ENCODE peak calls at places on chromosomes 16 and 17, in six cellular contexts. One of them, this sample, is unnamed.
A peak's percentile ranks its signal among the peaks of the same experiment; 100 is the strongest.

GRCh38 chr16:75025766-75026165 is 26.9 kb downstream of the ZNRF1 start:
- DNase-seq in HFFc6: no peak
- DNase-seq in progenitor cell of endocrine pancreas: no peak
- DNase-seq in pancreas: no peak
- DNase-seq in osteoblast: no peak
- DNase-seq in activated CD8-positive, alpha-beta T cell treated with anti-CD3 and anti-CD28 coated beads for 36 hours: no peak
- DNase-seq in this sample: no peak

GRCh38 chr16:84754353-84754856 is 54.6 kb downstream of the USP10 start:
- DNase-seq in HFFc6: peak; percentile 86
- DNase-seq in progenitor cell of endocrine pancreas: peak; percentile 59
- DNase-seq in pancreas: no peak
- DNase-seq in osteoblast: peak; percentile 72
- DNase-seq in activated CD8-positive, alpha-beta T cell treated with anti-CD3 and anti-CD28 coated beads for 36 hours: peak; percentile 78
- DNase-seq in this sample: peak; percentile 73

GRCh38 chr17:13776027-13776551 is 174.4 kb upstream of the HS3ST3A1 start:
- DNase-seq in HFFc6: no peak
- DNase-seq in progenitor cell of endocrine pancreas: no peak
- DNase-seq in pancreas: no peak
- DNase-seq in osteoblast: no peak
- DNase-seq in activated CD8-positive, alpha-beta T cell treated with anti-CD3 and anti-CD28 coated beads for 36 hours: no peak
- DNase-seq in this sample: no peak

GRCh38 chr16:65624696-65625095 is 502.8 kb upstream of the CDH11 start:
- DNase-seq in HFFc6: no peak
- DNase-seq in progenitor cell of endocrine pancreas: no peak
- DNase-seq in pancreas: no peak
- DNase-seq in osteoblast: no peak
- DNase-seq in activated CD8-positive, alpha-beta T cell treated with anti-CD3 and anti-CD28 coated beads for 36 hours: no peak
- DNase-seq in this sample: no peak

GRCh38 chr17:81329279-81329926 is 34.3 kb upstream of the SLC38A10 start:
- DNase-seq in HFFc6: peak; percentile 87
- DNase-seq in progenitor cell of endocrine pancreas: no peak
- DNase-seq in pancreas: peak; percentile 72
- DNase-seq in osteoblast: peak; percentile 100
- DNase-seq in activated CD8-positive, alpha-beta T cell treated with anti-CD3 and anti-CD28 coated beads for 36 hours: no peak
- DNase-seq in this sample: no peak

GRCh38 chr17:4534928-4535666 is 20.1 kb downstream of the MYBBP1A start:
- DNase-seq in HFFc6: no peak
- DNase-seq in progenitor cell of endocrine pancreas: no peak
- DNase-seq in pancreas: peak; percentile 32
- DNase-seq in osteoblast: peak; percentile 88
- DNase-seq in activated CD8-positive, alpha-beta T cell treated with anti-CD3 and anti-CD28 coated beads for 36 hours: no peak
- DNase-seq in this sample: no peak

GRCh38 chr16:82633964-82634600 is 7.3 kb downstream of the CDH13 start:
- DNase-seq in HFFc6: no peak
- DNase-seq in progenitor cell of endocrine pancreas: no peak
- DNase-seq in pancreas: no peak
- DNase-seq in osteoblast: peak; percentile 87
- DNase-seq in activated CD8-positive, alpha-beta T cell treated with anti-CD3 and anti-CD28 coated beads for 36 hours: no peak
- DNase-seq in this sample: no peak

GRCh38 chr17:37813753-37814152 is 68.9 kb upstream of the HNF1B start:
- DNase-seq in HFFc6: peak; percentile 34
- DNase-seq in progenitor cell of endocrine pancreas: no peak
- DNase-seq in pancreas: no peak
- DNase-seq in osteoblast: peak; percentile 82
- DNase-seq in activated CD8-positive, alpha-beta T cell treated with anti-CD3 and anti-CD28 coated beads for 36 hours: no peak
- DNase-seq in this sample: no peak

GRCh38 chr16:22189473-22190168 is 16.5 kb upstream of the EEF2K start:
- DNase-seq in HFFc6: no peak
- DNase-seq in progenitor cell of endocrine pancreas: no peak
- DNase-seq in pancreas: peak; percentile 73
- DNase-seq in osteoblast: peak; percentile 58
- DNase-seq in activated CD8-positive, alpha-beta T cell treated with anti-CD3 and anti-CD28 coated beads for 36 hours: peak; percentile 96
- DNase-seq in this sample: no peak

GRCh38 chr16:51898872-51899271 is 648.1 kb downstream of the TOX3 start:
- DNase-seq in HFFc6: no peak
- DNase-seq in progenitor cell of endocrine pancreas: no peak
- DNase-seq in pancreas: no peak
- DNase-seq in osteoblast: no peak
- DNase-seq in activated CD8-positive, alpha-beta T cell treated with anti-CD3 and anti-CD28 coated beads for 36 hours: no peak
- DNase-seq in this sample: no peak

GRCh38 chr17:81264640-81265039 is 25.5 kb downstream of the NDUFAF8 start:
- DNase-seq in HFFc6: no peak
- DNase-seq in progenitor cell of endocrine pancreas: no peak
- DNase-seq in pancreas: no peak
- DNase-seq in osteoblast: no peak
- DNase-seq in activated CD8-positive, alpha-beta T cell treated with anti-CD3 and anti-CD28 coated beads for 36 hours: no peak
- DNase-seq in this sample: no peak

GRCh38 chr17:41617698-41618097 is 5.1 kb upstream of the KRT16 start:
- DNase-seq in HFFc6: no peak
- DNase-seq in progenitor cell of endocrine pancreas: no peak
- DNase-seq in pancreas: no peak
- DNase-seq in osteoblast: no peak
- DNase-seq in activated CD8-positive, alpha-beta T cell treated with anti-CD3 and anti-CD28 coated beads for 36 hours: no peak
- DNase-seq in this sample: no peak

GRCh38 chr17:41621916-41622315 is 2.5 kb downstream of the KRT17 start:
- DNase-seq in HFFc6: no peak
- DNase-seq in progenitor cell of endocrine pancreas: no peak
- DNase-seq in pancreas: no peak
- DNase-seq in osteoblast: no peak
- DNase-seq in activated CD8-positive, alpha-beta T cell treated with anti-CD3 and anti-CD28 coated beads for 36 hours: no peak
- DNase-seq in this sample: no peak

GRCh38 chr17:41618341-41619161 is 5.8 kb downstream of the KRT17 start:
- DNase-seq in HFFc6: no peak
- DNase-seq in progenitor cell of endocrine pancreas: no peak
- DNase-seq in pancreas: no peak
- DNase-seq in osteoblast: peak; percentile 83
- DNase-seq in activated CD8-positive, alpha-beta T cell treated with anti-CD3 and anti-CD28 coated beads for 36 hours: no peak
- DNase-seq in this sample: no peak

GRCh38 chr17:41619162-41619933 is 5.0 kb downstream of the KRT17 start:
- DNase-seq in HFFc6: no peak
- DNase-seq in progenitor cell of endocrine pancreas: no peak
- DNase-seq in pancreas: no peak
- DNase-seq in osteoblast: no peak
- DNase-seq in activated CD8-positive, alpha-beta T cell treated with anti-CD3 and anti-CD28 coated beads for 36 hours: no peak
- DNase-seq in this sample: no peak

GRCh38 chr17:41620583-41621434 is 3.6 kb downstream of the KRT17 start:
- DNase-seq in HFFc6: no peak
- DNase-seq in progenitor cell of endocrine pancreas: no peak
- DNase-seq in pancreas: no peak
- DNase-seq in osteoblast: peak; percentile 89
- DNase-seq in activated CD8-positive, alpha-beta T cell treated with anti-CD3 and anti-CD28 coated beads for 36 hours: no peak
- DNase-seq in this sample: no peak
- TF ChIP-seq CTCF in HFFc6: no peak
- TF ChIP-seq CTCF in progenitor cell of endocrine pancreas: no peak
- TF ChIP-seq CTCF in pancreas: no peak
- TF ChIP-seq CTCF in osteoblast: no peak
- TF ChIP-seq CTCF in activated CD8-positive, alpha-beta T cell treated with anti-CD3 and anti-CD28 coated beads for 36 hours: no peak
- TF ChIP-seq CTCF in this sample: no peak

GRCh38 chr17:40301315-40301714 is 7.7 kb upstream of the RARA start:
- DNase-seq in HFFc6: no peak
- DNase-seq in progenitor cell of endocrine pancreas: no peak
- DNase-seq in pancreas: no peak
- DNase-seq in osteoblast: no peak
- DNase-seq in activated CD8-positive, alpha-beta T cell treated with anti-CD3 and anti-CD28 coated beads for 36 hours: no peak
- DNase-seq in this sample: no peak
- TF ChIP-seq CTCF in HFFc6: peak; percentile 39
- TF ChIP-seq CTCF in progenitor cell of endocrine pancreas: peak; percentile 50
- TF ChIP-seq CTCF in pancreas: no peak
- TF ChIP-seq CTCF in osteoblast: no peak
- TF ChIP-seq CTCF in activated CD8-positive, alpha-beta T cell treated with anti-CD3 and anti-CD28 coated beads for 36 hours: no peak
- TF ChIP-seq CTCF in this sample: peak; percentile 34

GRCh38 chr17:49557204-49558024 is 18.3 kb upstream of the NXPH3 start:
- DNase-seq in HFFc6: peak; percentile 20
- DNase-seq in progenitor cell of endocrine pancreas: no peak
- DNase-seq in pancreas: no peak
- DNase-seq in osteoblast: peak; percentile 52
- DNase-seq in activated CD8-positive, alpha-beta T cell treated with anti-CD3 and anti-CD28 coated beads for 36 hours: peak; percentile 63
- DNase-seq in this sample: peak; percentile 61
- TF ChIP-seq CTCF in HFFc6: peak; percentile 77
- TF ChIP-seq CTCF in progenitor cell of endocrine pancreas: peak; percentile 69
- TF ChIP-seq CTCF in pancreas: peak; percentile 8
- TF ChIP-seq CTCF in osteoblast: peak; percentile 76
- TF ChIP-seq CTCF in activated CD8-positive, alpha-beta T cell treated with anti-CD3 and anti-CD28 coated beads for 36 hours: peak; percentile 83
- TF ChIP-seq CTCF in this sample: peak; percentile 74

GRCh38 chr17:42677921-42678781 is 1.4 kb upstream of the PLEKHH3 start:
- DNase-seq in HFFc6: peak; percentile 89
- DNase-seq in progenitor cell of endocrine pancreas: peak; percentile 71
- DNase-seq in pancreas: peak; percentile 92
- DNase-seq in osteoblast: peak; percentile 99
- DNase-seq in activated CD8-positive, alpha-beta T cell treated with anti-CD3 and anti-CD28 coated beads for 36 hours: peak; percentile 81
- DNase-seq in this sample: peak; percentile 94

GRCh38 chr17:42675348-42675983 is 1.3 kb downstream of the PLEKHH3 start:
- DNase-seq in HFFc6: no peak
- DNase-seq in progenitor cell of endocrine pancreas: no peak
- DNase-seq in pancreas: peak; percentile 88
- DNase-seq in osteoblast: peak; percentile 94
- DNase-seq in activated CD8-positive, alpha-beta T cell treated with anti-CD3 and anti-CD28 coated beads for 36 hours: no peak
- DNase-seq in this sample: no peak

GRCh38 chr17:42675984-42676423 is 790 bp downstream of the PLEKHH3 start:
- DNase-seq in HFFc6: peak; percentile 56
- DNase-seq in progenitor cell of endocrine pancreas: no peak
- DNase-seq in pancreas: peak; percentile 84
- DNase-seq in osteoblast: peak; percentile 98
- DNase-seq in activated CD8-positive, alpha-beta T cell treated with anti-CD3 and anti-CD28 coated beads for 36 hours: no peak
- DNase-seq in this sample: no peak

GRCh38 chr17:42677012-42677857 is 441 bp upstream of the PLEKHH3 start:
- DNase-seq in HFFc6: peak; percentile 99
- DNase-seq in progenitor cell of endocrine pancreas: peak; percentile 97
- DNase-seq in pancreas: peak; percentile 100
- DNase-seq in osteoblast: peak; percentile 100
- DNase-seq in activated CD8-positive, alpha-beta T cell treated with anti-CD3 and anti-CD28 coated beads for 36 hours: peak; percentile 100
- DNase-seq in this sample: peak; percentile 100

DNA sequence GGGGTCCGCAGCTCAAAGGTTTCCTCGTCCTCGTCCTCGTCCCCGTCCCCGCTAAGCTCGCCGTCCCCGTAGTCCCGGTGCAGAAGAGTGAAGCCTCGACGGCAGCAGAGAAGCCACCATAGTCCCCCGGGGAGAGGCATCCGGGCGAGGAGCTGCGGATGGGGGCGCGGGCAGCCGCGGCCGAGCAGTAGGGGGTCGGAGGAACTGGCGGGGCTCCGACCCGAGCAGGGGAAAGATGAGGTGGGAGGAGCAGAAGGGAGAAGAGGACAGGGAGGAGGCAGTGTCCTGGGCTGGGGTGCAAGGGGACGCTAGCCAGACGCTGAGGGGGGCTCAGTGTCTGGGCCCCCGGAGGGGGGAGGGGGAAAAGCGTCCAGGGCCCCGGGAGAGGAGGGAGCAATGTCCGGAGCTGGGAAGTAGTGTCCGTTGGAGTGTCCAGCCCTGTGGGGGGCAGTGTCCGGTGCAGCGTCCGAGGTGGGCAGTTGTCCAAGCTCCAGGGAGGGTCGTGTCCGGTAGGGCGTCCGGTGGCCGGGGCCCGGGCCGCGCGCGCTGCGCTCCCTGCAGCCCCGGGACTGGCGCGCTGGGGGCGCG is at the start of gene PLEKHH3:
- DNase-seq in HFFc6: peak; percentile 21
- DNase-seq in progenitor cell of endocrine pancreas: peak; percentile 50
- DNase-seq in pancreas: no peak
- DNase-seq in osteoblast: no peak
- DNase-seq in activated CD8-positive, alpha-beta T cell treated with anti-CD3 and anti-CD28 coated beads for 36 hours: no peak
- DNase-seq in this sample: no peak
- TF ChIP-seq CTCF in HFFc6: peak; percentile 67
- TF ChIP-seq CTCF in progenitor cell of endocrine pancreas: peak; percentile 32
- TF ChIP-seq CTCF in pancreas: no peak
- TF ChIP-seq CTCF in osteoblast: peak; percentile 10
- TF ChIP-seq CTCF in activated CD8-positive, alpha-beta T cell treated with anti-CD3 and anti-CD28 coated beads for 36 hours: no peak
- TF ChIP-seq CTCF in this sample: peak; percentile 0

GRCh38 chr17:45719335-45720071 is 64.6 kb upstream of the CRHR1 start:
- DNase-seq in HFFc6: peak; percentile 90
- DNase-seq in progenitor cell of endocrine pancreas: no peak
- DNase-seq in pancreas: no peak
- DNase-seq in osteoblast: peak; percentile 93
- DNase-seq in activated CD8-positive, alpha-beta T cell treated with anti-CD3 and anti-CD28 coated beads for 36 hours: no peak
- DNase-seq in this sample: no peak
- TF ChIP-seq CTCF in HFFc6: peak; percentile 79
- TF ChIP-seq CTCF in progenitor cell of endocrine pancreas: peak; percentile 48
- TF ChIP-seq CTCF in pancreas: no peak
- TF ChIP-seq CTCF in osteoblast: peak; percentile 66
- TF ChIP-seq CTCF in activated CD8-positive, alpha-beta T cell treated with anti-CD3 and anti-CD28 coated beads for 36 hours: peak; percentile 12
- TF ChIP-seq CTCF in this sample: no peak

GRCh38 chr17:16300554-16300953 is 52.7 kb downstream of the CENPV start:
- DNase-seq in HFFc6: no peak
- DNase-seq in progenitor cell of endocrine pancreas: no peak
- DNase-seq in pancreas: no peak
- DNase-seq in osteoblast: no peak
- DNase-seq in activated CD8-positive, alpha-beta T cell treated with anti-CD3 and anti-CD28 coated beads for 36 hours: no peak
- DNase-seq in this sample: no peak

GRCh38 chr17:16301963-16302855 is 51.1 kb downstream of the CENPV start:
- DNase-seq in HFFc6: no peak
- DNase-seq in progenitor cell of endocrine pancreas: no peak
- DNase-seq in pancreas: no peak
- DNase-seq in osteoblast: peak; percentile 64
- DNase-seq in activated CD8-positive, alpha-beta T cell treated with anti-CD3 and anti-CD28 coated beads for 36 hours: no peak
- DNase-seq in this sample: no peak

GRCh38 chr17:16302856-16303255 is 50.4 kb downstream of the CENPV start:
- DNase-seq in HFFc6: no peak
- DNase-seq in progenitor cell of endocrine pancreas: no peak
- DNase-seq in pancreas: no peak
- DNase-seq in osteoblast: no peak
- DNase-seq in activated CD8-positive, alpha-beta T cell treated with anti-CD3 and anti-CD28 coated beads for 36 hours: no peak
- DNase-seq in this sample: no peak

DNA sequence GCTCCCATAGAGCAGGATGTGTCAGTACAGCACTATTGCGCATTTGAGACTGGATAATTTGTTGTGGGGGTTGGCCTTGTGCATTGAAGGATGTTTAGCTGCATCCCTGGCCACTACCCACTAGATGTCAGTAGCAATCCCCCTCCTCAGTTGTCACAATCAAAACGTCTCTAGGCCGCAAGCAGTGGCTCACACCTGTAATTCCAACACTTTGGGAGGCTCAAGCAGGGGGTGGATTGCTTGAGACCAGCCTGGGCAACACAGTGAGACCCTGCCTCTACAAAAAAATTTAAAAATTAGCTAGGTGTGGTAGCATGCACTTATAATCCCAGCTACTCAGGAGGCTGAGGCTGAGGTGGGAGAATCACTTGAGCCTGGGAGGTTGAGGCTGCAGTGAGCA is 48.4 kb downstream of the CENPV start:
- DNase-seq in HFFc6: no peak
- DNase-seq in progenitor cell of endocrine pancreas: no peak
- DNase-seq in pancreas: no peak
- DNase-seq in osteoblast: no peak
- DNase-seq in activated CD8-positive, alpha-beta T cell treated with anti-CD3 and anti-CD28 coated beads for 36 hours: peak; percentile 32
- DNase-seq in this sample: no peak
- TF ChIP-seq CTCF in HFFc6: peak; percentile 65
- TF ChIP-seq CTCF in progenitor cell of endocrine pancreas: peak; percentile 63
- TF ChIP-seq CTCF in pancreas: no peak
- TF ChIP-seq CTCF in osteoblast: peak; percentile 51
- TF ChIP-seq CTCF in activated CD8-positive, alpha-beta T cell treated with anti-CD3 and anti-CD28 coated beads for 36 hours: peak; percentile 40
- TF ChIP-seq CTCF in this sample: peak; percentile 58

GRCh38 chr17:61996916-61997605 is 68.0 kb downstream of the MED13 start:
- DNase-seq in HFFc6: peak; percentile 3
- DNase-seq in progenitor cell of endocrine pancreas: no peak
- DNase-seq in pancreas: no peak
- DNase-seq in osteoblast: no peak
- DNase-seq in activated CD8-positive, alpha-beta T cell treated with anti-CD3 and anti-CD28 coated beads for 36 hours: no peak
- DNase-seq in this sample: no peak
- TF ChIP-seq CTCF in HFFc6: no peak
- TF ChIP-seq CTCF in progenitor cell of endocrine pancreas: no peak
- TF ChIP-seq CTCF in pancreas: no peak
- TF ChIP-seq CTCF in osteoblast: no peak
- TF ChIP-seq CTCF in activated CD8-positive, alpha-beta T cell treated with anti-CD3 and anti-CD28 coated beads for 36 hours: no peak
- TF ChIP-seq CTCF in this sample: no peak

GRCh38 chr16:68367034-68367433 is 56.2 kb downstream of the PRMT7 start:
- DNase-seq in HFFc6: peak; percentile 28
- DNase-seq in progenitor cell of endocrine pancreas: no peak
- DNase-seq in pancreas: peak; percentile 24
- DNase-seq in osteoblast: no peak
- DNase-seq in activated CD8-positive, alpha-beta T cell treated with anti-CD3 and anti-CD28 coated beads for 36 hours: peak; percentile 80
- DNase-seq in this sample: peak; percentile 74
- TF ChIP-seq CTCF in HFFc6: peak; percentile 82
- TF ChIP-seq CTCF in progenitor cell of endocrine pancreas: peak; percentile 60
- TF ChIP-seq CTCF in pancreas: no peak
- TF ChIP-seq CTCF in osteoblast: peak; percentile 48
- TF ChIP-seq CTCF in activated CD8-positive, alpha-beta T cell treated with anti-CD3 and anti-CD28 coated beads for 36 hours: peak; percentile 73
- TF ChIP-seq CTCF in this sample: peak; percentile 63